ENCODE peak calls at places on chromosomes 4 and X, in seven cellular contexts. P is tibial artery; E is uterus; N is SJSA1; H is CD8-positive, alpha-beta T cell; S is kidney; R is hepatocyte. L is an unnamed sample. For H3K9me3 and H3K4me1, the result is how much of the 10 kb centered on the place peaks cover.

GRCh38 chrX:16785247-16786138 is 773 bp upstream of the TXLNG start:
- DNase-seq in P (peak), E (peak), N (no peak), H (no peak), S (no peak), R (peak), L (peak)

GRCh38 chr4:145870155-145871020 is 68.2 kb downstream of the ZNF827 start:
- DNase-seq in P (no peak), E (no peak), N (no peak), H (no peak), S (no peak), R (no peak), L (no peak)

GRCh38 chr4:77045490-77045889 is 30.3 kb downstream of the CCNI start:
- DNase-seq in P (no peak), E (no peak), N (no peak), H (no peak), S (no peak), R (peak), L (no peak)

GRCh38 chr4:14701896-14702295 is 300.4 kb upstream of the CPEB2 start:
- DNase-seq in P (no peak), E (no peak), N (no peak), H (no peak), S (no peak), R (peak), L (no peak)

GRCh38 chr4:128521634-128522253 is 234.1 kb upstream of the PGRMC2 start:
- DNase-seq in P (no peak), E (no peak), N (no peak), H (no peak), S (no peak), R (no peak), L (no peak)

GRCh38 chrX:21528076-21528475 is 130.1 kb downstream of the KLHL34 start:
- DNase-seq in P (no peak), E (no peak), N (no peak), H (no peak), S (no peak), R (no peak), L (no peak)

GRCh38 chr4:144948009-144948408 is 150.0 kb downstream of the ANAPC10 start:
- DNase-seq in P (no peak), E (no peak), N (no peak), H (no peak), S (no peak), R (peak), L (no peak)

GRCh38 chrX:86322913-86323312 is 174.7 kb downstream of the DACH2 start:
- DNase-seq in P (no peak), E (no peak), N (no peak), H (no peak), S (no peak), R (no peak), L (no peak)

GRCh38 chr4:33255094-33255493 is 2534.9 kb downstream of the PCDH7 start:
- DNase-seq in P (no peak), E (no peak), N (no peak), H (no peak), S (no peak), R (no peak), L (no peak)

GRCh38 chrX:623599-624323 is 6.8 kb upstream of the SHOX start:
- DNase-seq in P (no peak), E (no peak), N (peak), H (no peak), S (no peak), R (no peak), L (no peak)

GRCh38 chr4:38161208-38162113 is 201.3 kb downstream of the PTTG2 start:
- DNase-seq in P (no peak), E (no peak), N (no peak), H (no peak), S (no peak), R (no peak), L (no peak)

GRCh38 chr4:8281519-8282133 is 12.1 kb downstream of the HTRA3 start:
- DNase-seq in P (peak), E (peak), N (no peak), H (no peak), S (peak), R (no peak), L (no peak)

GRCh38 chrX:104254442-104255115 is at the start of gene ESX1:
- DNase-seq in P (no peak), E (no peak), N (no peak), H (no peak), S (no peak), R (no peak), L (no peak)

GRCh38 chr4:96164814-96165351 is 325.0 kb downstream of the PDHA2 start:
- DNase-seq in P (no peak), E (no peak), N (peak), H (no peak), S (no peak), R (no peak), L (no peak)

GRCh38 chr4:36773467-36773866 is 471.1 kb upstream of the NWD2 start:
- DNase-seq in P (no peak), E (no peak), N (no peak), H (no peak), S (no peak), R (no peak), L (no peak)

GRCh38 chr4:147717878-147718277 is 14.0 kb upstream of the ARHGAP10 start:
- DNase-seq in P (no peak), E (no peak), N (no peak), H (no peak), S (no peak), R (no peak), L (no peak)

GRCh38 chrX:308821-309520 is 9.6 kb downstream of the GTPBP6 start:
- DNase-seq in P (peak), E (no peak), N (peak), H (no peak), S (peak), R (no peak), L (peak)

GRCh38 chr4:165355900-165356300 is 22.9 kb upstream of the CPE start:
- DNase-seq in P (peak), E (peak), N (no peak), H (no peak), S (no peak), R (peak), L (no peak)

GRCh38 chr4:156815717-156816319 is 155.8 kb downstream of the PDGFC start:
- DNase-seq in P (no peak), E (no peak), N (no peak), H (no peak), S (no peak), R (peak), L (no peak)

GRCh38 chrX:28625223-28625622 is 38.0 kb downstream of the IL1RAPL1 start:
- DNase-seq in P (no peak), E (no peak), N (no peak), H (no peak), S (peak), R (no peak), L (no peak)

GRCh38 chr4:681736-682451 is 7.1 kb downstream of the SLC49A3 start:
- DNase-seq in P (no peak), E (no peak), N (no peak), H (no peak), S (peak), R (peak), L (peak)

GRCh38 chr4:69875576-69875975 is 15.6 kb upstream of the SULT1E1 start:
- DNase-seq in P (no peak), E (no peak), N (no peak), H (no peak), S (no peak), R (no peak), L (no peak)

GRCh38 chrX:110665636-110666035 is 130.0 kb downstream of the CHRDL1 start:
- DNase-seq in P (peak), E (no peak), N (no peak), H (no peak), S (no peak), R (peak), L (no peak)

GRCh38 chr4:92253986-92254671 is 49.6 kb upstream of the GRID2 start:
- DNase-seq in P (no peak), E (no peak), N (no peak), H (no peak), S (no peak), R (no peak), L (no peak)
- H3K9me3 ChIP-seq in P (under half), E (under half), N (under half), H (under half), S (under half), R (under half), L (under half)

DNA sequence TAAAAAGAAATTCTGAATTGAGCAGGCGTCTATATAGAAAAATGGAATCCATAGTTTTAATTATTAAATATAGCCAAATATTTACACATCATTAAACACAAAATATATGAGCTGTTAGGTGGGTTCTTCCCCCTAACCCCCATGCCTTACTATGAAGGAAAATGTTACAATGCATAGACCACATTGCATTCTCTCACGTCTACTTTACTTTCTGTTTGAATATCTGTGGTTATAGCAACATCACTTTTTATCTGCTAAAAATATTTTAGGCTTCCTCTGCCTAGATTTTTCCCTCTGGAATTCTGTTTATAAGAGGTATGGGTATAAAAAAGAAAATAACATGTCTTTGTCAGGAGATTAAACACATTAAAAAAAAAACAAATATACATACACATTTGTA is 73.1 kb downstream of the MAML3 start:
- DNase-seq in P (no peak), E (no peak), N (no peak), H (no peak), S (no peak), R (no peak), L (no peak)
- H3K4me1 ChIP-seq in P (under half), E (under half), N (half or more), H (under half), S (under half), R (half or more), L (under half)

GRCh38 chr4:80266902-80267380 is 477 bp downstream of the FGF5 start:
- DNase-seq in P (no peak), E (peak), N (peak), H (no peak), S (no peak), R (peak), L (no peak)

GRCh38 chr4:80268081-80268823 is 1.8 kb downstream of the FGF5 start:
- DNase-seq in P (no peak), E (no peak), N (no peak), H (no peak), S (no peak), R (peak), L (no peak)

GRCh38 chr4:80268936-80269335 is 2.5 kb downstream of the FGF5 start:
- DNase-seq in P (no peak), E (no peak), N (no peak), H (no peak), S (no peak), R (no peak), L (no peak)

GRCh38 chr4:80271806-80272205 is 5.3 kb downstream of the FGF5 start:
- DNase-seq in P (no peak), E (no peak), N (no peak), H (no peak), S (no peak), R (no peak), L (no peak)

GRCh38 chr4:80270321-80270720 is 3.9 kb downstream of the FGF5 start:
- DNase-seq in P (no peak), E (no peak), N (no peak), H (no peak), S (no peak), R (no peak), L (no peak)
- H3K4me3 ChIP-seq in P (no peak), E (no peak), N (no peak), H (no peak), S (no peak), R (no peak), L (no peak)

DNA sequence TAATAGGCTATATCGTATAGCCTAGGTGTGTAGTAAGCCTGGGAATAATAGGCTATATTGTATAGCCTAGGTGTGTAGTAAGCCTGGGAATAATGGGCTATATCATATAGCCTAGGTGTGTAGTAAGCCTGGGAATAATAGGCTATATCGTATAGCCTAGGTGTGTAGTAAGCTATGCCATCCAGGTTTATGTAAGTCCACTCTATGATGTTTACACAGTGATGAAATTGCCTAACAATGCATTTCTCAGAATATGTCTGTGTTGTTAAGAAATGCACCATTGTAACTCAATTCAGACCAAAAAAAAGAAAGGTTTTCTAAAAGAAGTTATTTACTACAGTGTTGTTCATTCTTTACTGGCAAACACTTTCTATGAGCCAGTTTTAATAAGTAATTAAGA is 1387.2 kb downstream of the STIM2 start:
- DNase-seq in P (no peak), E (no peak), N (no peak), H (no peak), S (no peak), R (no peak), L (no peak)
- H3K9me3 ChIP-seq in P (under half), E (under half), N (under half), H (under half), S (under half), R (under half), L (under half)

DNA sequence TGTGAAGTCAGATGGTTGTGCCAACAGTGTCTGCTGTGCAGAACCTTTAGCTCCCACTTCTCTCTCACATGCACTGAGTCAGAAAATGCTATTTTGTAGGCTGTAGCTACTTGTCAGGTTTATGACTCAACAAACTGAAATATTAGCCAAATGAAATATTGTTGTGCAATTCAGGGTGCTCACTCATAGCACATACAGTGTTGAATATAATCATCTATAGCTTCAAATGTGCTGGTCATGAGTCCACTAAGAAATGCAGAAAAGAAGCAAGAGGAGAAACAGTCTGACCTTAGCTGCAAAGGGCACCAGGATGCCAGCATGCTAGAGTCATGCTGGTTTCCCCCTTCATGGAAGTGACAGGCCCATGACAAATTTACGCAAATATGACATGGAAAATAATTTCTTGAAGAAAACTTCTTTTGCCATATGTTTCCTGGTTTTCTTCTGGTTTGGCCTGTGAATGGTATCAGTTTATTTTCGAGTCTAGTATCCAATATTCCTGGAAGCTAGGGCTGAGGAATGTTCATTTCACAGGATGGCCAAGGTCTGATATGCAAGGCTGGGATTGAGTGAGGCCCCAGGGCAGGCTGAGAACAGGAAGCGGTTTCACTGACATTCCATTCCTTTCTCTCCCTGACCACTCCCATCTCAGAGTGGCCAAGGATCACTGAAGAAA is 10.3 kb upstream of the CXCL2 start:
- DNase-seq in P (peak), E (no peak), N (peak), H (no peak), S (no peak), R (peak), L (no peak)
- H3K4me1 ChIP-seq in P (under half), E (under half), N (half or more), H (under half), S (under half), R (under half), L (under half)

DNA sequence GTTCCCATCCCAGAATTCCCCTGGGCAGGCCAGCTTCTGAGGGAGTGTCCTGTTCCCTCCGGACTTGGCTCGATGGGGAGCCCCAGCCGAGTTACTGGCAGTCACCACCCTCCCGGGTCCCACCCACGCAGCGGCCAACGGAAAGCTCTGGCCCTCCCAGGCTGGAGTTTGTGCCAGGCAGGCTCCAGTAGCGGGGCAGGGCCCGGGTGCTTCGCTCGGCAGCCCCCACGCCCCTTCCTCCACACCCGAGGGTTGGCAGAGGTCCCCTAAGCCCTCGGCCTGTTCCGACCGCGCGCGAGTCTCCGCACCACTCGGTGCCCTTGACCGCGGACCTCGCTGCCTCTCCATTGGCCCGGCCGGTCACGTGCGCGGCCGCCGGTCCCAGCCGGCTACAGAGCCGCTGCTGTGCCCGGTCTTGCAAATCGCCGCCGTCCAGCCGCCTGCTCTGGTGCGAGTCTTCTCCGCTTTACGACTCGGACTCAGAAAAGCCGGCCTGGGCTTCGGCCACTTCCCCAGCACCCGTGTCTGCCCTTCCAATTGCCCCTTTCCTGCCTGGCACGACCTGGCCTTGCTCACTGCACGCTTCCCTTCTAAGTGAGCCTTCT is 20.8 kb upstream of the MTM1 start:
- DNase-seq in P (peak), E (peak), N (peak), H (no peak), S (peak), R (peak), L (no peak)
- H3K4me3 ChIP-seq in P (peak), E (peak), N (peak), H (peak), S (peak), R (no peak), L (peak)